ENCODE peak calls at places on chromosome 12, in eight cellular contexts. K is germinal center, N is hypothalamus, V is Calu3, P is WTC11, Q is NCI-H2081, H is amygdala, L is breast epithelium. C is an unnamed sample.

GRCh38 chr12:83190631-83191390 is 504.1 kb downstream of the TMTC2 start:
- DNase-seq in H (no peak), K (no peak), V (no peak), L (no peak), N (no peak), Q (no peak), P (no peak), C (no peak)

GRCh38 chr12:52280319-52280795 is 5.9 kb downstream of the KRT86 start:
- DNase-seq in L (peak; percentile 98), V (peak; percentile 83), Q (no peak), K (no peak), H (no peak), N (no peak), P (no peak), C (no peak)

GRCh38 chr12:113853491-113853890 is 112.6 kb downstream of the RBM19 start:
- DNase-seq in K (no peak), L (no peak), V (no peak), P (no peak), H (no peak), Q (peak; percentile 81), N (no peak), C (no peak)

GRCh38 chr12:39780527-39781446 is 161.2 kb upstream of the ABCD2 start:
- DNase-seq in P (no peak), V (no peak), N (no peak), Q (peak; percentile 91), K (no peak), H (no peak), L (no peak), C (no peak)

GRCh38 chr12:123293178-123293760 is 21.6 kb upstream of the CDK2AP1 start:
- DNase-seq in K (no peak), H (no peak), N (no peak), V (no peak), P (no peak), L (no peak), Q (no peak), C (no peak)

GRCh38 chr12:51801027-51801426 is 47.5 kb downstream of the FIGNL2 start:
- DNase-seq in K (no peak), P (no peak), V (no peak), L (no peak), Q (no peak), H (no peak), N (no peak), C (no peak)

GRCh38 chr12:108847705-108848104 is 9.7 kb downstream of the SSH1 start:
- DNase-seq in P (no peak), N (no peak), K (no peak), H (no peak), Q (no peak), L (no peak), V (no peak), C (no peak)

GRCh38 chr12:113862570-113863454 is 103.3 kb downstream of the RBM19 start:
- DNase-seq in K (peak; percentile 25), H (no peak), P (no peak), V (no peak), Q (peak; percentile 18), N (no peak), L (no peak), C (no peak)

GRCh38 chr12:124286946-124287345 is 7.9 kb upstream of the RFLNA start:
- DNase-seq in P (no peak), H (no peak), K (no peak), L (no peak), V (no peak), Q (no peak), N (no peak), C (no peak)

GRCh38 chr12:111578276-111578970 is 20.7 kb downstream of the ATXN2 start:
- DNase-seq in K (no peak), L (no peak), Q (no peak), V (no peak), P (no peak), H (no peak), N (no peak), C (no peak)

GRCh38 chr12:132140918-132141841 is 2.9 kb downstream of the DDX51 start:
- DNase-seq in V (no peak), N (no peak), L (no peak), H (no peak), P (no peak), K (no peak), Q (no peak), C (no peak)

GRCh38 chr12:27554421-27555186 is 30.6 kb downstream of the PPFIBP1 start:
- DNase-seq in N (no peak), K (no peak), P (no peak), L (peak; percentile 30), Q (peak; percentile 6), V (no peak), H (no peak), C (peak; percentile 81)

GRCh38 chr12:53776872-53777271 is 25.1 kb upstream of the CISTR start:
- DNase-seq in K (no peak), H (no peak), Q (no peak), V (no peak), L (no peak), P (no peak), N (no peak), C (no peak)

GRCh38 chr12:53199700-53200099 is 7.4 kb downstream of the ITGB7 start:
- DNase-seq in P (no peak), L (no peak), N (no peak), K (no peak), Q (no peak), V (no peak), H (no peak), C (no peak)

GRCh38 chr12:43282106-43282505 is 269.9 kb downstream of the ADAMTS20 start:
- DNase-seq in K (no peak), N (no peak), H (no peak), V (no peak), L (no peak), P (no peak), Q (peak; percentile 11), C (no peak)

GRCh38 chr12:91138337-91138905 is 27.1 kb upstream of the LUM start:
- DNase-seq in V (no peak), L (no peak), P (no peak), K (no peak), N (no peak), Q (no peak), H (no peak), C (no peak)

C was measured in hippocampal formation.